ENCODE peak calls at places on chromosome 11, in nine cellular contexts. Q, T, A, D, M, H, Z, X and Y are unnamed samples.

GRCh38 chr11:66022401-66023185 is 3.7 kb downstream of the CATSPER1 start:
- DNase-seq in Q (peak), T (peak), A (peak), D (peak), M (peak), H (no peak), Z (peak), X (peak), Y (peak)

GRCh38 chr11:81658722-81659121 is 1074.9 kb downstream of the FAM181B start:
- DNase-seq in Q (peak), T (peak), A (no peak), D (peak), M (no peak), H (no peak), Z (peak), X (no peak), Y (no peak)

GRCh38 chr11:91859666-91860065 is 365.0 kb upstream of the FAT3 start:
- DNase-seq in Q (no peak), T (no peak), A (no peak), D (no peak), M (no peak), H (no peak), Z (no peak), X (no peak), Y (no peak)

GRCh38 chr11:111382451-111382850 is 3.4 kb upstream of the POU2AF1 start:
- DNase-seq in Q (no peak), T (no peak), A (no peak), D (no peak), M (no peak), H (no peak), Z (no peak), X (no peak), Y (no peak)

GRCh38 chr11:133163463-133164419 is 368.6 kb downstream of the OPCML start:
- DNase-seq in Q (peak), T (peak), A (no peak), D (peak), M (peak), H (peak), Z (peak), X (no peak), Y (no peak)

GRCh38 chr11:116547571-116547970 is 225.2 kb downstream of the BUD13 start:
- DNase-seq in Q (no peak), T (no peak), A (no peak), D (no peak), M (no peak), H (no peak), Z (no peak), X (no peak), Y (no peak)

GRCh38 chr11:94563848-94564442 is 3.2 kb upstream of the PIWIL4 start:
- DNase-seq in Q (no peak), T (no peak), A (no peak), D (no peak), M (no peak), H (no peak), Z (peak), X (no peak), Y (no peak)

GRCh38 chr11:75248924-75249256 is 8.3 kb downstream of the TPBGL start:
- DNase-seq in Q (no peak), T (no peak), A (no peak), D (no peak), M (no peak), H (no peak), Z (no peak), X (no peak), Y (no peak)

GRCh38 chr11:88206746-88207145 is 31.5 kb upstream of the RAB38 start:
- DNase-seq in Q (no peak), T (no peak), A (no peak), D (no peak), M (no peak), H (no peak), Z (no peak), X (no peak), Y (no peak)

GRCh38 chr11:8604078-8604723 is 10.2 kb upstream of the STK33 start:
- DNase-seq in Q (no peak), T (peak), A (no peak), D (peak), M (peak), H (peak), Z (peak), X (no peak), Y (peak)

GRCh38 chr11:539971-540481 is 2.7 kb downstream of the LRRC56 start:
- DNase-seq in Q (no peak), T (no peak), A (no peak), D (peak), M (no peak), H (no peak), Z (no peak), X (no peak), Y (no peak)

GRCh38 chr11:57072640-57073039 is 83.9 kb downstream of the OR5AK2 start:
- DNase-seq in Q (no peak), T (no peak), A (no peak), D (no peak), M (peak), H (peak), Z (peak), X (no peak), Y (peak)